ENCODE peak calls at places on chromosome 3, in eight cellular contexts. One of them, this sample, is unnamed.

GRCh38 chr3:53806182-53807116 is 39.8 kb downstream of the CHDH start:
- DNase-seq in coronary artery: peak
- DNase-seq in activated T-cell treated with anti-CD3 and anti-CD28 coated beads for 4 hours: no peak
- DNase-seq in stimulated activated CD4-positive, alpha-beta T cell treated with anti-CD3 and anti-CD28 coated beads, Interleukin-2, amount 100 ng/mL, for 48 hours: no peak
- DNase-seq in NCI-H510A treated with DMSO at 0.1 percent for 48 hours: no peak
- DNase-seq in D341Med: no peak
- DNase-seq in cardiac fibroblast: peak
- DNase-seq in nucleus accumbens: no peak
- DNase-seq in this sample: no peak

GRCh38 chr3:139870000-139870675 is 64.8 kb upstream of the CLSTN2 start:
- DNase-seq in coronary artery: no peak
- DNase-seq in activated T-cell treated with anti-CD3 and anti-CD28 coated beads for 4 hours: no peak
- DNase-seq in stimulated activated CD4-positive, alpha-beta T cell treated with anti-CD3 and anti-CD28 coated beads, Interleukin-2, amount 100 ng/mL, for 48 hours: no peak
- DNase-seq in NCI-H510A treated with DMSO at 0.1 percent for 48 hours: no peak
- DNase-seq in D341Med: no peak
- DNase-seq in cardiac fibroblast: no peak
- DNase-seq in nucleus accumbens: no peak
- DNase-seq in this sample: no peak

GRCh38 chr3:52873433-52874159 is 23.8 kb downstream of the STIMATE start:
- DNase-seq in coronary artery: no peak
- DNase-seq in activated T-cell treated with anti-CD3 and anti-CD28 coated beads for 4 hours: no peak
- DNase-seq in stimulated activated CD4-positive, alpha-beta T cell treated with anti-CD3 and anti-CD28 coated beads, Interleukin-2, amount 100 ng/mL, for 48 hours: no peak
- DNase-seq in NCI-H510A treated with DMSO at 0.1 percent for 48 hours: no peak
- DNase-seq in D341Med: no peak
- DNase-seq in cardiac fibroblast: peak
- DNase-seq in nucleus accumbens: no peak
- DNase-seq in this sample: no peak

GRCh38 chr3:17810759-17811158 is 68.3 kb upstream of the TBC1D5 start:
- DNase-seq in coronary artery: no peak
- DNase-seq in activated T-cell treated with anti-CD3 and anti-CD28 coated beads for 4 hours: no peak
- DNase-seq in stimulated activated CD4-positive, alpha-beta T cell treated with anti-CD3 and anti-CD28 coated beads, Interleukin-2, amount 100 ng/mL, for 48 hours: no peak
- DNase-seq in NCI-H510A treated with DMSO at 0.1 percent for 48 hours: no peak
- DNase-seq in D341Med: no peak
- DNase-seq in cardiac fibroblast: peak
- DNase-seq in nucleus accumbens: no peak
- DNase-seq in this sample: no peak

GRCh38 chr3:53045107-53045783 is 628 bp downstream of the SFMBT1 start:
- DNase-seq in coronary artery: no peak
- DNase-seq in activated T-cell treated with anti-CD3 and anti-CD28 coated beads for 4 hours: peak
- DNase-seq in stimulated activated CD4-positive, alpha-beta T cell treated with anti-CD3 and anti-CD28 coated beads, Interleukin-2, amount 100 ng/mL, for 48 hours: peak
- DNase-seq in NCI-H510A treated with DMSO at 0.1 percent for 48 hours: no peak
- DNase-seq in D341Med: peak
- DNase-seq in cardiac fibroblast: peak
- DNase-seq in nucleus accumbens: no peak
- DNase-seq in this sample: peak

GRCh38 chr3:33440328-33440577 is at the start of gene UBP1:
- DNase-seq in coronary artery: no peak
- DNase-seq in activated T-cell treated with anti-CD3 and anti-CD28 coated beads for 4 hours: no peak
- DNase-seq in stimulated activated CD4-positive, alpha-beta T cell treated with anti-CD3 and anti-CD28 coated beads, Interleukin-2, amount 100 ng/mL, for 48 hours: peak
- DNase-seq in NCI-H510A treated with DMSO at 0.1 percent for 48 hours: no peak
- DNase-seq in D341Med: no peak
- DNase-seq in cardiac fibroblast: no peak
- DNase-seq in nucleus accumbens: no peak
- DNase-seq in this sample: peak

GRCh38 chr3:64639022-64639421 is 48.8 kb downstream of the ADAMTS9 start:
- DNase-seq in coronary artery: no peak
- DNase-seq in activated T-cell treated with anti-CD3 and anti-CD28 coated beads for 4 hours: no peak
- DNase-seq in stimulated activated CD4-positive, alpha-beta T cell treated with anti-CD3 and anti-CD28 coated beads, Interleukin-2, amount 100 ng/mL, for 48 hours: no peak
- DNase-seq in NCI-H510A treated with DMSO at 0.1 percent for 48 hours: no peak
- DNase-seq in D341Med: no peak
- DNase-seq in cardiac fibroblast: no peak
- DNase-seq in nucleus accumbens: no peak
- DNase-seq in this sample: no peak

GRCh38 chr3:55505776-55506175 is 18.7 kb upstream of the WNT5A start:
- DNase-seq in coronary artery: no peak
- DNase-seq in activated T-cell treated with anti-CD3 and anti-CD28 coated beads for 4 hours: no peak
- DNase-seq in stimulated activated CD4-positive, alpha-beta T cell treated with anti-CD3 and anti-CD28 coated beads, Interleukin-2, amount 100 ng/mL, for 48 hours: no peak
- DNase-seq in NCI-H510A treated with DMSO at 0.1 percent for 48 hours: no peak
- DNase-seq in D341Med: no peak
- DNase-seq in cardiac fibroblast: no peak
- DNase-seq in nucleus accumbens: no peak
- DNase-seq in this sample: no peak

GRCh38 chr3:42847731-42848130 is 27.9 kb downstream of the CYP8B1 start:
- DNase-seq in coronary artery: peak
- DNase-seq in activated T-cell treated with anti-CD3 and anti-CD28 coated beads for 4 hours: no peak
- DNase-seq in stimulated activated CD4-positive, alpha-beta T cell treated with anti-CD3 and anti-CD28 coated beads, Interleukin-2, amount 100 ng/mL, for 48 hours: no peak
- DNase-seq in NCI-H510A treated with DMSO at 0.1 percent for 48 hours: no peak
- DNase-seq in D341Med: peak
- DNase-seq in cardiac fibroblast: no peak
- DNase-seq in nucleus accumbens: no peak
- DNase-seq in this sample: peak

GRCh38 chr3:149299938-149300791 is 33.3 kb downstream of the TM4SF18 start:
- DNase-seq in coronary artery: peak
- DNase-seq in activated T-cell treated with anti-CD3 and anti-CD28 coated beads for 4 hours: no peak
- DNase-seq in stimulated activated CD4-positive, alpha-beta T cell treated with anti-CD3 and anti-CD28 coated beads, Interleukin-2, amount 100 ng/mL, for 48 hours: no peak
- DNase-seq in NCI-H510A treated with DMSO at 0.1 percent for 48 hours: peak
- DNase-seq in D341Med: no peak
- DNase-seq in cardiac fibroblast: peak
- DNase-seq in nucleus accumbens: no peak
- DNase-seq in this sample: no peak

GRCh38 chr3:41158947-41159346 is 40.4 kb upstream of the CTNNB1 start:
- DNase-seq in coronary artery: peak
- DNase-seq in activated T-cell treated with anti-CD3 and anti-CD28 coated beads for 4 hours: no peak
- DNase-seq in stimulated activated CD4-positive, alpha-beta T cell treated with anti-CD3 and anti-CD28 coated beads, Interleukin-2, amount 100 ng/mL, for 48 hours: no peak
- DNase-seq in NCI-H510A treated with DMSO at 0.1 percent for 48 hours: peak
- DNase-seq in D341Med: no peak
- DNase-seq in cardiac fibroblast: peak
- DNase-seq in nucleus accumbens: no peak
- DNase-seq in this sample: no peak

GRCh38 chr3:151593923-151594322 is 133.1 kb upstream of the IGSF10 start:
- DNase-seq in coronary artery: no peak
- DNase-seq in activated T-cell treated with anti-CD3 and anti-CD28 coated beads for 4 hours: no peak
- DNase-seq in stimulated activated CD4-positive, alpha-beta T cell treated with anti-CD3 and anti-CD28 coated beads, Interleukin-2, amount 100 ng/mL, for 48 hours: no peak
- DNase-seq in NCI-H510A treated with DMSO at 0.1 percent for 48 hours: no peak
- DNase-seq in D341Med: no peak
- DNase-seq in cardiac fibroblast: peak
- DNase-seq in nucleus accumbens: no peak
- DNase-seq in this sample: no peak

GRCh38 chr3:106299300-106300098 is 430.7 kb upstream of the CBLB start:
- DNase-seq in coronary artery: no peak
- DNase-seq in activated T-cell treated with anti-CD3 and anti-CD28 coated beads for 4 hours: no peak
- DNase-seq in stimulated activated CD4-positive, alpha-beta T cell treated with anti-CD3 and anti-CD28 coated beads, Interleukin-2, amount 100 ng/mL, for 48 hours: no peak
- DNase-seq in NCI-H510A treated with DMSO at 0.1 percent for 48 hours: no peak
- DNase-seq in D341Med: no peak
- DNase-seq in cardiac fibroblast: peak
- DNase-seq in nucleus accumbens: no peak
- DNase-seq in this sample: no peak

GRCh38 chr3:49602877-49603411 is 48.7 kb downstream of the BSN start:
- DNase-seq in coronary artery: no peak
- DNase-seq in activated T-cell treated with anti-CD3 and anti-CD28 coated beads for 4 hours: peak
- DNase-seq in stimulated activated CD4-positive, alpha-beta T cell treated with anti-CD3 and anti-CD28 coated beads, Interleukin-2, amount 100 ng/mL, for 48 hours: peak
- DNase-seq in NCI-H510A treated with DMSO at 0.1 percent for 48 hours: peak
- DNase-seq in D341Med: peak
- DNase-seq in cardiac fibroblast: no peak
- DNase-seq in nucleus accumbens: no peak
- DNase-seq in this sample: no peak

GRCh38 chr3:48552111-48552911 is 4.3 kb downstream of the PFKFB4 start:
- DNase-seq in coronary artery: no peak
- DNase-seq in activated T-cell treated with anti-CD3 and anti-CD28 coated beads for 4 hours: no peak
- DNase-seq in stimulated activated CD4-positive, alpha-beta T cell treated with anti-CD3 and anti-CD28 coated beads, Interleukin-2, amount 100 ng/mL, for 48 hours: no peak
- DNase-seq in NCI-H510A treated with DMSO at 0.1 percent for 48 hours: peak
- DNase-seq in D341Med: no peak
- DNase-seq in cardiac fibroblast: no peak
- DNase-seq in nucleus accumbens: no peak
- DNase-seq in this sample: no peak

GRCh38 chr3:195173696-195174095 is 97.3 kb downstream of the XXYLT1 start:
- DNase-seq in coronary artery: no peak
- DNase-seq in activated T-cell treated with anti-CD3 and anti-CD28 coated beads for 4 hours: no peak
- DNase-seq in stimulated activated CD4-positive, alpha-beta T cell treated with anti-CD3 and anti-CD28 coated beads, Interleukin-2, amount 100 ng/mL, for 48 hours: no peak
- DNase-seq in NCI-H510A treated with DMSO at 0.1 percent for 48 hours: no peak
- DNase-seq in D341Med: no peak
- DNase-seq in cardiac fibroblast: no peak
- DNase-seq in nucleus accumbens: no peak
- DNase-seq in this sample: no peak

GRCh38 chr3:15223684-15224575 is 17.9 kb downstream of the CAPN7 start:
- DNase-seq in coronary artery: no peak
- DNase-seq in activated T-cell treated with anti-CD3 and anti-CD28 coated beads for 4 hours: no peak
- DNase-seq in stimulated activated CD4-positive, alpha-beta T cell treated with anti-CD3 and anti-CD28 coated beads, Interleukin-2, amount 100 ng/mL, for 48 hours: no peak
- DNase-seq in NCI-H510A treated with DMSO at 0.1 percent for 48 hours: peak
- DNase-seq in D341Med: no peak
- DNase-seq in cardiac fibroblast: no peak
- DNase-seq in nucleus accumbens: no peak
- DNase-seq in this sample: no peak